ENCODE peak calls at places on chromosomes 11 and 22, in nine cellular contexts. One of them, this sample, is unnamed. For H3K9me3, the result is how much of the 10 kb centered on the place peaks cover.

GRCh38 chr11:132540586-132540985 is 991.7 kb downstream of the OPCML start:
- DNase-seq in adrenal gland: no peak
- DNase-seq in A549: no peak
- DNase-seq in endothelial cell of umbilical vein: no peak
- DNase-seq in ovary: no peak
- DNase-seq in K562: no peak
- DNase-seq in right lobe of liver: no peak
- DNase-seq in IMR-90: no peak
- DNase-seq in HCT116: no peak
- DNase-seq in this sample: no peak

GRCh38 chr11:46948378-46949131 is 12.0 kb downstream of the CSTPP1 start:
- DNase-seq in adrenal gland: no peak
- DNase-seq in A549: no peak
- DNase-seq in endothelial cell of umbilical vein: peak
- DNase-seq in ovary: no peak
- DNase-seq in K562: no peak
- DNase-seq in right lobe of liver: no peak
- DNase-seq in IMR-90: peak
- DNase-seq in HCT116: no peak
- DNase-seq in this sample: no peak

GRCh38 chr22:27347951-27348350 is 453.6 kb downstream of the MN1 start:
- DNase-seq in adrenal gland: no peak
- DNase-seq in A549: no peak
- DNase-seq in endothelial cell of umbilical vein: no peak
- DNase-seq in ovary: no peak
- DNase-seq in K562: no peak
- DNase-seq in right lobe of liver: no peak
- DNase-seq in IMR-90: no peak
- DNase-seq in HCT116: no peak
- DNase-seq in this sample: no peak

GRCh38 chr11:10784229-10785145 is 24.2 kb downstream of the EIF4G2 start:
- DNase-seq in adrenal gland: no peak
- DNase-seq in A549: no peak
- DNase-seq in endothelial cell of umbilical vein: peak
- DNase-seq in ovary: no peak
- DNase-seq in K562: no peak
- DNase-seq in right lobe of liver: no peak
- DNase-seq in IMR-90: peak
- DNase-seq in HCT116: no peak
- DNase-seq in this sample: no peak

GRCh38 chr22:49694462-49695260 is 133.0 kb downstream of the BRD1 start:
- DNase-seq in adrenal gland: no peak
- DNase-seq in A549: no peak
- DNase-seq in endothelial cell of umbilical vein: no peak
- DNase-seq in ovary: peak
- DNase-seq in K562: no peak
- DNase-seq in right lobe of liver: no peak
- DNase-seq in IMR-90: no peak
- DNase-seq in HCT116: no peak
- DNase-seq in this sample: peak

GRCh38 chr11:46520971-46521745 is 72.7 kb downstream of the AMBRA1 start:
- DNase-seq in adrenal gland: no peak
- DNase-seq in A549: no peak
- DNase-seq in endothelial cell of umbilical vein: peak
- DNase-seq in ovary: no peak
- DNase-seq in K562: no peak
- DNase-seq in right lobe of liver: no peak
- DNase-seq in IMR-90: peak
- DNase-seq in HCT116: no peak
- DNase-seq in this sample: no peak

GRCh38 chr22:41563051-41563711 is 2.4 kb downstream of the CSDC2 start:
- DNase-seq in adrenal gland: peak
- DNase-seq in A549: peak
- DNase-seq in endothelial cell of umbilical vein: peak
- DNase-seq in ovary: peak
- DNase-seq in K562: peak
- DNase-seq in right lobe of liver: no peak
- DNase-seq in IMR-90: peak
- DNase-seq in HCT116: no peak
- DNase-seq in this sample: no peak

GRCh38 chr22:27809700-27810365 is 8.3 kb upstream of the MN1 start:
- DNase-seq in adrenal gland: no peak
- DNase-seq in A549: no peak
- DNase-seq in endothelial cell of umbilical vein: peak
- DNase-seq in ovary: no peak
- DNase-seq in K562: no peak
- DNase-seq in right lobe of liver: no peak
- DNase-seq in IMR-90: no peak
- DNase-seq in HCT116: no peak
- DNase-seq in this sample: no peak

GRCh38 chr11:43920598-43921419 is 21.6 kb upstream of the C11orf96 start:
- DNase-seq in adrenal gland: peak
- DNase-seq in A549: peak
- DNase-seq in endothelial cell of umbilical vein: peak
- DNase-seq in ovary: peak
- DNase-seq in K562: peak
- DNase-seq in right lobe of liver: no peak
- DNase-seq in IMR-90: peak
- DNase-seq in HCT116: peak
- DNase-seq in this sample: peak

GRCh38 chr11:16738198-16738948 is at the start of gene C11orf58:
- DNase-seq in adrenal gland: peak
- DNase-seq in A549: peak
- DNase-seq in endothelial cell of umbilical vein: peak
- DNase-seq in ovary: peak
- DNase-seq in K562: peak
- DNase-seq in right lobe of liver: peak
- DNase-seq in IMR-90: peak
- DNase-seq in HCT116: peak
- DNase-seq in this sample: peak

GRCh38 chr11:78419327-78419726 is 1.7 kb upstream of the GAB2 start:
- DNase-seq in adrenal gland: peak
- DNase-seq in A549: peak
- DNase-seq in endothelial cell of umbilical vein: peak
- DNase-seq in ovary: peak
- DNase-seq in K562: no peak
- DNase-seq in right lobe of liver: no peak
- DNase-seq in IMR-90: peak
- DNase-seq in HCT116: no peak
- DNase-seq in this sample: peak

GRCh38 chr11:109422755-109423113 is 744 bp downstream of the C11orf87 start:
- DNase-seq in adrenal gland: no peak
- DNase-seq in A549: no peak
- DNase-seq in endothelial cell of umbilical vein: no peak
- DNase-seq in ovary: no peak
- DNase-seq in K562: no peak
- DNase-seq in right lobe of liver: no peak
- DNase-seq in IMR-90: no peak
- DNase-seq in HCT116: no peak
- DNase-seq in this sample: no peak

GRCh38 chr22:41517172-41518047 is 26.9 kb downstream of the POLR3H start:
- DNase-seq in adrenal gland: peak
- DNase-seq in A549: peak
- DNase-seq in endothelial cell of umbilical vein: peak
- DNase-seq in ovary: peak
- DNase-seq in K562: peak
- DNase-seq in right lobe of liver: no peak
- DNase-seq in IMR-90: peak
- DNase-seq in HCT116: no peak
- DNase-seq in this sample: peak

GRCh38 chr11:2312232-2313042 is 10.6 kb downstream of the TSPAN32 start:
- DNase-seq in adrenal gland: no peak
- DNase-seq in A549: no peak
- DNase-seq in endothelial cell of umbilical vein: no peak
- DNase-seq in ovary: peak
- DNase-seq in K562: no peak
- DNase-seq in right lobe of liver: peak
- DNase-seq in IMR-90: peak
- DNase-seq in HCT116: no peak
- DNase-seq in this sample: no peak

GRCh38 chr11:123683616-123684170 is 29.3 kb upstream of the SCN3B start:
- DNase-seq in adrenal gland: no peak
- DNase-seq in A549: no peak
- DNase-seq in endothelial cell of umbilical vein: no peak
- DNase-seq in ovary: no peak
- DNase-seq in K562: no peak
- DNase-seq in right lobe of liver: no peak
- DNase-seq in IMR-90: no peak
- DNase-seq in HCT116: no peak
- DNase-seq in this sample: no peak

GRCh38 chr11:19018901-19019300 is 41.6 kb downstream of the MRGPRX2 start:
- DNase-seq in adrenal gland: no peak
- DNase-seq in A549: no peak
- DNase-seq in endothelial cell of umbilical vein: no peak
- DNase-seq in ovary: no peak
- DNase-seq in K562: no peak
- DNase-seq in right lobe of liver: no peak
- DNase-seq in IMR-90: no peak
- DNase-seq in HCT116: no peak
- DNase-seq in this sample: no peak

GRCh38 chr11:126329644-126330200 is 25.8 kb upstream of the ST3GAL4 start:
- DNase-seq in adrenal gland: no peak
- DNase-seq in A549: no peak
- DNase-seq in endothelial cell of umbilical vein: no peak
- DNase-seq in ovary: no peak
- DNase-seq in K562: no peak
- DNase-seq in right lobe of liver: no peak
- DNase-seq in IMR-90: peak
- DNase-seq in HCT116: no peak
- DNase-seq in this sample: no peak

GRCh38 chr11:71489311-71490043 is 36.5 kb downstream of the NADSYN1 start:
- DNase-seq in adrenal gland: no peak
- DNase-seq in A549: peak
- DNase-seq in endothelial cell of umbilical vein: peak
- DNase-seq in ovary: no peak
- DNase-seq in K562: no peak
- DNase-seq in right lobe of liver: no peak
- DNase-seq in IMR-90: peak
- DNase-seq in HCT116: no peak
- DNase-seq in this sample: peak

GRCh38 chr11:45924036-45924915 is 1.8 kb downstream of the LARGE2 start:
- DNase-seq in adrenal gland: no peak
- DNase-seq in A549: no peak
- DNase-seq in endothelial cell of umbilical vein: no peak
- DNase-seq in ovary: peak
- DNase-seq in K562: no peak
- DNase-seq in right lobe of liver: peak
- DNase-seq in IMR-90: no peak
- DNase-seq in HCT116: no peak
- DNase-seq in this sample: no peak

GRCh38 chr11:86802601-86803051 is 2.3 kb downstream of the PRSS23 start:
- DNase-seq in adrenal gland: no peak
- DNase-seq in A549: peak
- DNase-seq in endothelial cell of umbilical vein: peak
- DNase-seq in ovary: no peak
- DNase-seq in K562: peak
- DNase-seq in right lobe of liver: no peak
- DNase-seq in IMR-90: peak
- DNase-seq in HCT116: peak
- DNase-seq in this sample: no peak

GRCh38 chr11:56716379-56716854 is 17.5 kb downstream of the OR9G1 start:
- DNase-seq in adrenal gland: no peak
- DNase-seq in A549: no peak
- DNase-seq in endothelial cell of umbilical vein: no peak
- DNase-seq in ovary: no peak
- DNase-seq in K562: no peak
- DNase-seq in right lobe of liver: no peak
- DNase-seq in IMR-90: no peak
- DNase-seq in HCT116: no peak
- DNase-seq in this sample: no peak

GRCh38 chr11:98110030-98110429 is 910.7 kb upstream of the CNTN5 start:
- DNase-seq in adrenal gland: no peak
- DNase-seq in A549: no peak
- DNase-seq in endothelial cell of umbilical vein: no peak
- DNase-seq in ovary: no peak
- DNase-seq in K562: no peak
- DNase-seq in right lobe of liver: no peak
- DNase-seq in IMR-90: no peak
- DNase-seq in HCT116: no peak
- DNase-seq in this sample: no peak
- H3K9me3 ChIP-seq in adrenal gland: under half
- H3K9me3 ChIP-seq in A549: under half
- H3K9me3 ChIP-seq in endothelial cell of umbilical vein: under half
- H3K9me3 ChIP-seq in ovary: under half
- H3K9me3 ChIP-seq in K562: under half
- H3K9me3 ChIP-seq in right lobe of liver: under half
- H3K9me3 ChIP-seq in IMR-90: under half
- H3K9me3 ChIP-seq in HCT116: under half
- H3K9me3 ChIP-seq in this sample: under half

GRCh38 chr11:70203749-70204465 is 811 bp downstream of the FADD start:
- DNase-seq in adrenal gland: peak
- DNase-seq in A549: peak
- DNase-seq in endothelial cell of umbilical vein: peak
- DNase-seq in ovary: peak
- DNase-seq in K562: peak
- DNase-seq in right lobe of liver: peak
- DNase-seq in IMR-90: peak
- DNase-seq in HCT116: peak
- DNase-seq in this sample: peak
- TF ChIP-seq POLR2A in adrenal gland: peak
- TF ChIP-seq POLR2A in A549: no peak
- TF ChIP-seq POLR2A in endothelial cell of umbilical vein: peak
- TF ChIP-seq POLR2A in ovary: no peak
- TF ChIP-seq POLR2A in K562: peak
- TF ChIP-seq POLR2A in right lobe of liver: peak
- TF ChIP-seq POLR2A in IMR-90: peak
- TF ChIP-seq POLR2A in HCT116: no peak
- TF ChIP-seq POLR2A in this sample: no peak

DNA sequence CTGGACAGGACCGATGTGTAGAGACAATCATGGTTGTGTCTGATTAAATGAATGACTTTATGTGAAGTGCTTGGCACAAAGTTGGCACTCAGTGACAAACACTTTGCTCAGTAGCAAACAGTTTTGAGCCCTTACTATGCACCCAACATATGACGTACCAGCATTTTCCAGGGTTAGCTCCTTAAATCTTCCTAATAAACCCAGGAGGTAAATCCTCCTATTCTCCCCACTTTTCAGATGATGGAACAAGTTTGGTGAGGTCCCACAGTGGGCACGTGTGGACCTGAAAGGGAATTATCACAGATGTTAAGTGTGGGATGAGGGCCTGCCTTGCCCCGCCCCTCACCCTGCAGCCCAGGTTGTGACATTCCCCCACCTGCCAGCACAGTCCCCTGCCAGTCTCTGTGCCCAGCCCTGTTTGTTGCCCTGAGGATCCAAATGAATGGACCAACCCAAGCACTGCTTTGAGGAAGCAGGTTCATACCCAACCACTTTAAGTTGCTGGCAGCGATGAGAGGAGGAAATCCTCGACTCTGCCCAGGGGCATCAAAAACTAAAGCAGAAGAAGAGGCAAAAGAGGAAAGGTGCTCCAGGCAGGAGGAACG is 6.6 kb upstream of the CARD10 start:
- DNase-seq in adrenal gland: no peak
- DNase-seq in A549: no peak
- DNase-seq in endothelial cell of umbilical vein: no peak
- DNase-seq in ovary: no peak
- DNase-seq in K562: no peak
- DNase-seq in right lobe of liver: no peak
- DNase-seq in IMR-90: no peak
- DNase-seq in HCT116: no peak
- DNase-seq in this sample: no peak
- H3K9me3 ChIP-seq in adrenal gland: under half
- H3K9me3 ChIP-seq in A549: under half
- H3K9me3 ChIP-seq in endothelial cell of umbilical vein: under half
- H3K9me3 ChIP-seq in ovary: under half
- H3K9me3 ChIP-seq in K562: under half
- H3K9me3 ChIP-seq in right lobe of liver: under half
- H3K9me3 ChIP-seq in IMR-90: under half
- H3K9me3 ChIP-seq in HCT116: under half
- H3K9me3 ChIP-seq in this sample: under half

GRCh38 chr11:113251281-113251680 is 63.1 kb upstream of the TTC12 start:
- DNase-seq in adrenal gland: no peak
- DNase-seq in A549: no peak
- DNase-seq in endothelial cell of umbilical vein: no peak
- DNase-seq in ovary: no peak
- DNase-seq in K562: no peak
- DNase-seq in right lobe of liver: no peak
- DNase-seq in IMR-90: no peak
- DNase-seq in HCT116: no peak
- DNase-seq in this sample: no peak
- TF ChIP-seq POLR2A in adrenal gland: no peak
- TF ChIP-seq POLR2A in A549: no peak
- TF ChIP-seq POLR2A in endothelial cell of umbilical vein: no peak
- TF ChIP-seq POLR2A in ovary: no peak
- TF ChIP-seq POLR2A in K562: no peak
- TF ChIP-seq POLR2A in right lobe of liver: no peak
- TF ChIP-seq POLR2A in IMR-90: no peak
- TF ChIP-seq POLR2A in HCT116: no peak
- TF ChIP-seq POLR2A in this sample: no peak